ENCODE peak calls at places on chromosomes 4 and X, in seven cellular contexts. P is stimulated activated CD4-positive, alpha-beta T cell treated with anti-CD3 and anti-CD28 coated beads, Interleukin-4, amount 100 ng/mL, for 48 hours; X is endodermal cell; F is effector CD8-positive, alpha-beta T cell; W is adrenal gland; Z is germinal center; J is EH. L is an unnamed sample.
A peak's percentile ranks its signal among the peaks of the same experiment; 100 is the strongest.

GRCh38 chr4:99722006-99722405 is 64.4 kb upstream of the C4orf54 start:
- DNase-seq in Z (no peak), P (no peak), J (no peak), X (no peak), F (no peak), W (no peak), L (no peak)

GRCh38 chr4:8100696-8101095 is 57.9 kb downstream of the ABLIM2 start:
- DNase-seq in F (no peak), W (no peak), P (no peak), J (peak; percentile 30), X (no peak), Z (no peak), L (no peak)

GRCh38 chr4:27018076-27018475 is 157.4 kb downstream of the STIM2 start:
- DNase-seq in X (no peak), F (no peak), W (no peak), Z (no peak), J (no peak), P (no peak), L (no peak)

GRCh38 chrX:46173159-46173558 is 372.1 kb downstream of the ZNF674 start:
- DNase-seq in J (no peak), X (no peak), F (no peak), Z (no peak), P (no peak), W (no peak), L (no peak)

GRCh38 chr4:114417214-114417613 is 181.4 kb upstream of the UGT8 start:
- DNase-seq in F (no peak), X (no peak), Z (no peak), J (no peak), W (no peak), P (no peak), L (no peak)

GRCh38 chrX:18702362-18703195 is 4.9 kb upstream of the PPEF1 start:
- DNase-seq in F (no peak), J (peak; percentile 57), P (no peak), Z (no peak), X (no peak), W (no peak), L (no peak)

GRCh38 chr4:114229721-114230120 is 250.3 kb upstream of the ARSJ start:
- DNase-seq in W (no peak), P (no peak), X (no peak), J (no peak), F (no peak), Z (no peak), L (no peak)

GRCh38 chr4:52051213-52051614 is at the start of gene SPATA18:
- DNase-seq in J (peak; percentile 37), P (no peak), W (peak; percentile 52), F (no peak), X (no peak), Z (peak; percentile 54), L (peak; percentile 46)

GRCh38 chr4:173930329-173930967 is 353.0 kb downstream of the FBXO8 start:
- DNase-seq in J (no peak), P (no peak), Z (no peak), W (peak; percentile 63), F (no peak), X (no peak), L (no peak)

GRCh38 chrX:19638968-19639539 is 123.7 kb upstream of the MAP3K15 start:
- DNase-seq in J (no peak), Z (peak; percentile 8), P (no peak), W (no peak), F (no peak), X (no peak), L (no peak)

GRCh38 chrX:112510629-112511028 is 169.1 kb downstream of the LHFPL1 start:
- DNase-seq in W (no peak), J (no peak), P (no peak), F (no peak), X (no peak), Z (no peak), L (no peak)

GRCh38 chrX:7330551-7330950 is 182.6 kb upstream of the PUDP start:
- DNase-seq in Z (no peak), P (no peak), J (peak; percentile 44), W (no peak), X (no peak), F (no peak), L (no peak)

GRCh38 chr4:148514581-148514980 is 72.4 kb upstream of the NR3C2 start:
- DNase-seq in X (no peak), F (no peak), P (no peak), Z (no peak), J (no peak), W (no peak), L (no peak)

GRCh38 chr4:76984127-76984526 is 34.6 kb downstream of the SEPTIN11 start:
- DNase-seq in Z (peak; percentile 7), P (no peak), X (no peak), F (no peak), W (no peak), J (peak; percentile 69), L (no peak)

GRCh38 chrX:141220342-141221008 is 21.8 kb downstream of the SPANXC start:
- DNase-seq in F (no peak), W (no peak), X (no peak), J (peak; percentile 64), Z (no peak), P (no peak), L (no peak)

GRCh38 chrX:25742334-25742733 is 395.8 kb upstream of the MAGEB18 start:
- DNase-seq in P (no peak), W (no peak), F (no peak), Z (no peak), J (no peak), X (no peak), L (no peak)

GRCh38 chrX:53223955-53224859 is 800 bp downstream of the KDM5C start:
- DNase-seq in P (no peak), X (no peak), Z (peak; percentile 11), F (no peak), J (peak; percentile 52), W (no peak), L (no peak)

GRCh38 chr4:75248770-75249467 is 265.3 kb downstream of the RCHY1 start:
- DNase-seq in P (no peak), J (no peak), F (no peak), X (no peak), W (no peak), Z (no peak), L (no peak)

GRCh38 chrX:126820700-126821420 is 1.3 kb downstream of the PRR32 start:
- DNase-seq in X (peak; percentile 67), F (no peak), W (no peak), J (no peak), Z (no peak), P (no peak), L (peak; percentile 50)

GRCh38 chr4:159484049-159484448 is 381.2 kb downstream of the RAPGEF2 start:
- DNase-seq in X (no peak), P (no peak), J (no peak), Z (no peak), F (no peak), W (no peak), L (no peak)

GRCh38 chr4:123709336-123709735 is 312.7 kb downstream of the SPRY1 start:
- DNase-seq in F (no peak), X (no peak), Z (no peak), J (no peak), P (no peak), W (no peak), L (no peak)

GRCh38 chr4:152848508-152848907 is 68.8 kb downstream of the ARFIP1 start:
- DNase-seq in F (no peak), J (no peak), W (no peak), P (no peak), X (no peak), Z (no peak), L (no peak)

GRCh38 chrX:118231464-118231863 is 114.4 kb upstream of the WDR44 start:
- DNase-seq in F (no peak), P (no peak), W (no peak), X (no peak), J (no peak), Z (no peak), L (no peak)

GRCh38 chrX:27598312-27598711 is 8.2 kb downstream of the DCAF8L2 start:
- DNase-seq in F (no peak), X (peak; percentile 51), J (no peak), Z (no peak), W (no peak), P (no peak), L (no peak)

GRCh38 chr4:184280591-184281071 is 63.0 kb upstream of the ENPP6 start:
- DNase-seq in W (peak; percentile 24), Z (no peak), J (no peak), P (no peak), F (no peak), X (no peak), L (no peak)

GRCh38 chr4:38601244-38601915 is 62.6 kb upstream of the KLF3 start:
- DNase-seq in Z (no peak), J (peak; percentile 45), F (no peak), P (no peak), X (no peak), W (peak; percentile 60), L (no peak)

GRCh38 chr4:110854021-110854678 is 231.3 kb upstream of the PITX2 start:
- DNase-seq in P (no peak), W (no peak), Z (no peak), J (peak; percentile 93), F (no peak), X (no peak), L (no peak)

GRCh38 chr4:80322716-80323115 is 12.8 kb upstream of the CFAP299 start:
- DNase-seq in Z (no peak), J (peak; percentile 72), X (peak; percentile 48), F (no peak), W (no peak), P (no peak), L (no peak)

GRCh38 chr4:108180513-108180912 is 11.8 kb upstream of the LEF1 start:
- DNase-seq in J (no peak), W (no peak), Z (no peak), F (no peak), X (no peak), P (no peak), L (no peak)

GRCh38 chr4:88600129-88600849 is 8.0 kb downstream of the HERC3 start:
- DNase-seq in W (no peak), J (peak; percentile 93), F (no peak), X (no peak), Z (no peak), P (no peak), L (no peak)

GRCh38 chr4:62014982-62015739 is 815.0 kb downstream of the ADGRL3 start:
- DNase-seq in F (no peak), J (no peak), X (no peak), W (no peak), P (no peak), Z (no peak), L (no peak)

GRCh38 chr4:182297659-182298058 is 54.5 kb downstream of the TENM3 start:
- DNase-seq in Z (no peak), J (peak; percentile 68), W (no peak), X (no peak), F (no peak), P (no peak), L (no peak)

GRCh38 chr4:145216532-145216931 is 36.1 kb upstream of the OTUD4 start:
- DNase-seq in W (no peak), J (peak; percentile 46), F (no peak), P (no peak), X (no peak), Z (peak; percentile 19), L (no peak)

GRCh38 chrX:104921606-104922205 is 298.8 kb downstream of the TEX13A start:
- DNase-seq in J (no peak), X (peak; percentile 20), P (no peak), Z (no peak), W (peak; percentile 28), F (no peak), L (no peak)

GRCh38 chr4:59179372-59179771 is 2020.8 kb upstream of the ADGRL3 start:
- DNase-seq in Z (no peak), P (no peak), J (no peak), X (no peak), W (no peak), F (no peak), L (no peak)

GRCh38 chr4:101227715-101228114 is 119.6 kb downstream of the PPP3CA start:
- DNase-seq in P (no peak), J (no peak), Z (no peak), X (no peak), F (no peak), W (no peak), L (no peak)

GRCh38 chr4:150385606-150386005 is 196.3 kb upstream of the MAB21L2 start:
- DNase-seq in P (no peak), J (peak; percentile 94), X (no peak), W (no peak), F (no peak), Z (no peak), L (no peak)

GRCh38 chrX:72255445-72255844 is 16.6 kb upstream of the ERCC6L start:
- DNase-seq in X (peak; percentile 66), P (no peak), Z (no peak), J (no peak), F (no peak), W (peak; percentile 64), L (no peak)